ENCODE peak calls at places on chromosomes 11 and 22, in four cellular contexts. E is GM12878, V is IMR-90, O is K562. D is an unnamed sample.

GRCh38 chr11:44014968-44015623 is 32.7 kb upstream of the ACCSL start:
- DNase-seq in E (no peak), O (no peak), V (peak; percentile 65), D (no peak)

GRCh38 chr11:46298699-46299424 is 21.4 kb downstream of the CREB3L1 start:
- DNase-seq in V (peak; percentile 93), O (no peak), E (no peak), D (no peak)

GRCh38 chr11:47220401-47220821 is 5.6 kb downstream of the DDB2 start:
- DNase-seq in O (no peak), V (peak; percentile 82), E (no peak), D (no peak)

GRCh38 chr11:8321876-8322275 is 58.2 kb upstream of the LMO1 start:
- DNase-seq in V (no peak), O (no peak), E (no peak), D (no peak)

GRCh38 chr11:20310137-20310536 is 53.4 kb upstream of the HTATIP2 start:
- DNase-seq in O (no peak), E (no peak), V (no peak), D (no peak)

GRCh38 chr22:45587638-45588481 is 83.8 kb upstream of the ATXN10 start:
- DNase-seq in O (no peak), V (peak; percentile 83), E (no peak), D (no peak)

GRCh38 chr11:17719940-17720795 is 797 bp downstream of the MYOD1 start:
- DNase-seq in V (no peak), O (no peak), E (no peak), D (peak; percentile 83)

GRCh38 chr22:47445716-47446290 is 683.4 kb downstream of the TBC1D22A start:
- DNase-seq in V (no peak), E (no peak), O (no peak), D (no peak)

GRCh38 chr22:24146791-24147353 is 34.4 kb upstream of the SUSD2 start:
- DNase-seq in V (peak; percentile 92), O (no peak), E (no peak), D (peak; percentile 75)

GRCh38 chr22:25347752-25348102 is 128.3 kb downstream of the CRYBB2 start:
- DNase-seq in E (no peak), V (peak; percentile 44), O (no peak), D (no peak)
- H3K36me3 ChIP-seq in E (peaks cover 10% of the 10 kb centered on the region), V (peaks cover 33% of the 10 kb centered on the region), O (peaks cover 22% of the 10 kb centered on the region), D (no peaks in the 10 kb centered on the region)

DNA sequence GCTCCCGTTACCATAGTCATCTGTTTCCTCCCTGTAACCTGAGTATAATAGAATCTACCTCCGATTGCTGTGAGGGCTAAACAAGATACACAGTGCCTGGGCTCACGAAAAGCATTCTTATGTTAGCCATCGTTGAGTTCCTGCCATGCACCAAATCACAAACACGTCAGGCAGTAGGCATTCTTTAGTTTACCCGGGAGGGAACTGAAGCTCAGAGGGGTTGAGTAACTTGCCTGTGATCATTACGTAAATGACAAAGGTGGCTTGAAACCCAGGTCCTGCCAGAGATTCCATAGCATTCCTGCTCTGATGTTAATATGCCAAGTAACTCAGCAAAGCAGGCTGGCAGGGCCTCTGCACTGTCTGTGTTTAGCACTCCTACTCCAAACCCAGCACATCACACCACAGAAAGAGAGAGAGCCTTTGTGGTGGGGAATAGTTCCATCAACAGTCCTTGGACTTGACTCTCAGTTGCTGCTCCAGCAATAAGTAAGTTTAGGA is 1.4 kb downstream of the SCN2B start:
- DNase-seq in O (no peak), E (no peak), V (peak; percentile 62), D (no peak)
- TF ChIP-seq RCOR1 in O (no peak), E (no peak), V (no peak), D (no peak)

DNA sequence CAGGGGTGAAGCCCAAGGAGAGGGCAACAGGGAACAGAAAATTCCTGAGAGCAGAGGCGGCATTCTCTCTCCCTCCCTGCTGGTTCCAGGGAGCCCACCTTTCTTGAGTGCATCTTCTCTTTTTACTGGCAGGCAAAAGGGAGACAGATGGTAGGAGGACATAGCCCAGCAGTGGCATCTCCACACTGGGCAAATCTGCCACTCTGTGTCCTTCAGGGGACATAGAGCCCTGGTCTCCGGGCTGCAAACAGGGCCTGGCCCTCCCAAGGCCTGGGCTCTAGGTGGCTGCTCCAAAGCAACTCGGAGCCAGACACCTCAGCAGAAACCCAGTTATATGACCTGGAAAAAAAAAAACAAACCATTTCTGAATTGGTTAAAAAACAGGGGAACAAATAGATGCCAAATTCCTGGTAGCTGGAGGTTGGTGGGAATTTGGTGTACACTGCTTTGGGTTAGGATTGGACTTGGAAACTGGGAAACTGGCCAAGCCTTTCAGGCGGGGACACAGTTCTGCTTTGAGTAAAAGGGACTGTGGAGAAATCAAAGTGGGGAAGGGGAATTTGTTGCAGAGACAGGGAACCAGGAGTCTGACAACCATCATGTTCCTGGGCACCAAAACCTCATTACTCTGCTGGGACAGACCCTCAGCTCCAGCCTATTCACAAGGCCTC is 23.6 kb upstream of the DKK3 start:
- DNase-seq in O (no peak), V (no peak), E (no peak), D (no peak)
- H3K36me3 ChIP-seq in O (no peaks in the 10 kb centered on the region), V (no peaks in the 10 kb centered on the region), E (no peaks in the 10 kb centered on the region), D (no peaks in the 10 kb centered on the region)

DNA sequence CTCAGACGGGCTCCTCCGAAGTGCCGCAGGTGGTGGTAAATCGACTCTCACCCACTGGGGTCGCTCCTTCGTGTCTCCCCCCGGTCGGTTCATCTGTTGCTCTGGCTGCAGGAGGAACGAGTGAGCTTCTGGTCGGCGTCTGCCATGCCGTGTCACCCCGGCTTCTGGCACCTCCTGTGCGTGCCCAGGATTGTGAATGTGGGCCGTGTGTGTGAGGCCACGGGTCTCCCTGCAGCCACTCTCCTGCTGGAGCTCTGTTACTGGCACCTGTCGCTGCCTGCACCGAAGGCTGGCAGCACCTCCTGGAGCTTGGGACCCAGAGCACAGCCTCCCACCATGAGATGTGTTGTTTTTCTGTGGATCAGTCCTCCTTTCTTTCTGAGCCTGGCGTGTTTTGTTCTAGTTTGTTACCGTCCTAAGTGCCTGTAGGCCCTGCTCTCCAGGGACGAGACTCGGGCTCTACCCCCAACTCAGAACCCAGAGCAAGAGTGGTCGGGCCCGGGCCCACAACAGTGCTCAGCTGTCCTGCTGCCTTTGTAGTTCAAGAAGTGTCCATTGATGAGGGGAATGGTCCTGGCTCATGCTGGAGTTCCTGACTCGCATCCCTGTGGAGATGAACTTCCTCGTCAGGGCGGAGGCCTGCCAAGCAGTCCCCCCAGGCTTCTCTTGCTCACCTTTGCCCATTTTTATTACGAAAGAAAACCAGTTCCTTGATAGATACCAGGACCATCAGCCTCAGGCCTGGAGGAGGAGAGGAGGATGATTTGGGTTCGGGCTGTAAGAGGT is 66.6 kb downstream of the MED15 start:
- DNase-seq in E (no peak), O (no peak), V (no peak), D (no peak)
- TF ChIP-seq RCOR1 in E (no peak), O (no peak), V (no peak), D (no peak)

DNA sequence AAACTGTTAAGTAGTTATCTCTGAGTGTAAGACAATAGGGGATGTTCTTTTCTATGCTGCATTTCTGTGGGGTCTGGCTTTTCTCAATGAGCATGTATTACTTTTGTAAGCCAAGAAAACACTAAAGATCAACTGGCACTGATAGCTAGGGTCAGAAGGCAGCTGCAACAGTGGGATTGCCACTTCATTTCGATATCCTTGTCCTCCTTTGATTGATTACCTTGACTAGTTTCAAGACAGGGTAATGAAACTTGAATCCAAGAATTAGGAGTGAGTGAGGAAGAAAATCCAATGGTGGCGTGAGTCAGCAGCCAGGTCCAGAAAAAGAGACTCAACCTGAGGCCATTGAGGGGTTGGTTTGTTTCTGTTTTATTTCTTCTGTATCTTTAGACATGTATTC is 46.5 kb downstream of the FEZ1 start:
- DNase-seq in V (no peak), O (no peak), E (no peak), D (no peak)
- H3K36me3 ChIP-seq in V (peaks cover 5% of the 10 kb centered on the region), O (no peaks in the 10 kb centered on the region), E (no peaks in the 10 kb centered on the region), D (no peaks in the 10 kb centered on the region)

GRCh38 chr22:38327805-38328204 is 10.6 kb upstream of the CSNK1E start:
- DNase-seq in O (no peak), V (peak; percentile 63), E (no peak), D (no peak)
- TF ChIP-seq RCOR1 in O (no peak), V (no peak), E (no peak), D (no peak)

GRCh38 chr22:19877626-19878339 is 23.1 kb upstream of the GNB1L start:
- DNase-seq in O (no peak), E (no peak), V (peak; percentile 58), D (no peak)

GRCh38 chr22:19876314-19876940 is 21.8 kb upstream of the GNB1L start:
- DNase-seq in E (no peak), O (no peak), V (no peak), D (peak; percentile 94)

GRCh38 chr22:19875531-19876313 is 21.0 kb upstream of the GNB1L start:
- DNase-seq in O (no peak), V (no peak), E (no peak), D (peak; percentile 42)

GRCh38 chr22:19878461-19879247 is 24.0 kb upstream of the GNB1L start:
- DNase-seq in V (peak; percentile 26), O (no peak), E (no peak), D (peak; percentile 34)

DNA sequence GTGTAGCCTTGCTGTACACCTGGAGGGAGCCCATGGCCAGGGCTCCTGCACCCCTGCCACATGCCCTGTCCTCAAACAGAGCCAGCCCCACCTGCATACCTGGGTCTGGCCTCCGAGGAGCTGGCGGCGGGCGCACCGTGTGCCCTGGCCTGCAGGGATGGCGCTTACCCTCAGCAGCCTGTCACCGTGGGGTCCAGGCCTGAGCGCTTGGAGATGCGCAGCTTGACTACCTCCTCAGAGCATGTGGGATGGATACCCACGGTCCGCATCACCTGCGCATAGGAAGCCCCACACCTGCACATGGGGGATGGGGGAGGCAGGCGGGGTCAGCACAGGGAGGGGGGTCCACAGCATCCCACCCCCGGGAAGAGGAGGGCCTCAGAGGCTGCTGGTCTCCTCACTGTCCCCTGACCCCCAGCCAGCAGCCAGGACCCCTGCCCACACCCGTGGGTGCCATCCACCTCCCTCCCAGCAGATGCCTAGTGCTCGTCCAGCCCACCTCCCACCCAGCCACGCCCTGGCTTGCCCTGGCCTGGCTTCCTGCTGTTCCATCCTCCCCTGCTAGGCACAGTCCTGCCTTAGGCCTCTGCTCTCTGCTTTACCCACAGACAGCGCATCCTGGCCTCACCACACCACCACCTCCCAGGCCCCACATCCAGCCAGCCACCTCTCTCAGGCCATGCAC is 22.4 kb upstream of the GNB1L start:
- DNase-seq in V (no peak), O (no peak), E (no peak), D (peak; percentile 39)
- H3K36me3 ChIP-seq in V (peaks cover 1% of the 10 kb centered on the region), O (no peaks in the 10 kb centered on the region), E (no peaks in the 10 kb centered on the region), D (no peaks in the 10 kb centered on the region)

GRCh38 chr11:73126804-73127480 is 15.2 kb downstream of the FCHSD2 start:
- DNase-seq in O (no peak), E (no peak), V (no peak), D (no peak)
- TF ChIP-seq RCOR1 in O (no peak), E (no peak), V (no peak), D (no peak)

D was measured in SK-N-SH.